ENCODE peak calls at places on chromosome 11, in five cellular contexts. H is hypothalamus, V is HTR-8/SVneo, W is kidney tubule cell, G is amniotic stem cell. N is an unnamed sample.

GRCh38 chr11:100631316-100631715 is 55.8 kb upstream of the ARHGAP42 start:
- DNase-seq in H (no peak), G (no peak), V (no peak), W (no peak), N (no peak)

GRCh38 chr11:75031224-75031753 is 42.6 kb downstream of the NEU3 start:
- DNase-seq in G (peak), V (peak), H (no peak), W (peak), N (no peak)

GRCh38 chr11:2929511-2929879 is 275 bp upstream of the PHLDA2 start:
- DNase-seq in H (no peak), G (peak), W (peak), V (peak), N (peak)

GRCh38 chr11:112249871-112250590 is 10.6 kb downstream of the PLET1 start:
- DNase-seq in W (no peak), V (no peak), H (no peak), G (no peak), N (no peak)

GRCh38 chr11:12150831-12151382 is 40.5 kb downstream of the MICAL2 start:
- DNase-seq in H (no peak), W (peak), G (peak), V (no peak), N (peak)

GRCh38 chr11:97111559-97111958 is 721.7 kb downstream of the JRKL start:
- DNase-seq in V (no peak), G (no peak), W (no peak), H (no peak), N (no peak)

GRCh38 chr11:86068138-86068861 is 584 bp downstream of the PICALM start:
- DNase-seq in W (peak), H (peak), G (no peak), V (no peak), N (peak)

GRCh38 chr11:105466582-105467228 is 143.2 kb upstream of the GRIA4 start:
- DNase-seq in H (no peak), G (no peak), V (peak), W (peak), N (no peak)

GRCh38 chr11:64725601-64726139 is 2.7 kb upstream of the NRXN2 start:
- DNase-seq in V (no peak), G (no peak), H (no peak), W (no peak), N (no peak)

GRCh38 chr11:122229611-122230386 is 113.8 kb upstream of the BLID start:
- DNase-seq in H (peak), V (no peak), G (no peak), W (no peak), N (no peak)

GRCh38 chr11:47904808-47905207 is 56.7 kb upstream of the NUP160 start:
- DNase-seq in W (no peak), V (no peak), H (no peak), G (no peak), N (no peak)

GRCh38 chr11:13108416-13108815 is 99.3 kb downstream of the RASSF10 start:
- DNase-seq in G (no peak), V (no peak), H (no peak), W (no peak), N (no peak)

GRCh38 chr11:61890536-61891330 is 612 bp downstream of the FADS3 start:
- DNase-seq in W (peak), V (peak), H (peak), G (peak), N (peak)

N was measured in activated T-cell treated with anti-CD3 and anti-CD28 coated beads, Interleukin-2, amount 50 U/mL, for 72 hours.